ENCODE peak calls at places on chromosomes 5 and 9, in five cellular contexts. One of them, this sample, is unnamed.

GRCh38 chr9:124348831-124349230 is 66.4 kb downstream of the PSMB7 start:
- DNase-seq in tibial artery: peak
- DNase-seq in A549: no peak
- DNase-seq in choroid plexus epithelial cell: no peak
- DNase-seq in AG10803: no peak
- DNase-seq in this sample: peak

GRCh38 chr9:137163101-137163661 is 6.7 kb downstream of the LRRC26 start:
- DNase-seq in AG10803: no peak
- DNase-seq in A549: no peak
- DNase-seq in choroid plexus epithelial cell: peak
- DNase-seq in tibial artery: no peak
- DNase-seq in this sample: peak

GRCh38 chr9:96169488-96169887 is 132.5 kb downstream of the HSD17B3 start:
- DNase-seq in tibial artery: peak
- DNase-seq in AG10803: peak
- DNase-seq in A549: peak
- DNase-seq in choroid plexus epithelial cell: peak
- DNase-seq in this sample: peak

GRCh38 chr9:31335529-31336234 is 1048.8 kb upstream of the ACO1 start:
- DNase-seq in AG10803: no peak
- DNase-seq in choroid plexus epithelial cell: no peak
- DNase-seq in A549: no peak
- DNase-seq in tibial artery: no peak
- DNase-seq in this sample: no peak

GRCh38 chr5:11302663-11303062 is 541.6 kb upstream of the DAP start:
- DNase-seq in AG10803: no peak
- DNase-seq in A549: no peak
- DNase-seq in choroid plexus epithelial cell: no peak
- DNase-seq in tibial artery: no peak
- DNase-seq in this sample: peak

GRCh38 chr5:17803976-17804375 is 169.7 kb downstream of the TAF11L14 start:
- DNase-seq in tibial artery: no peak
- DNase-seq in AG10803: no peak
- DNase-seq in choroid plexus epithelial cell: peak
- DNase-seq in A549: no peak
- DNase-seq in this sample: no peak

GRCh38 chr5:40481226-40481625 is 198.5 kb upstream of the PTGER4 start:
- DNase-seq in tibial artery: no peak
- DNase-seq in AG10803: no peak
- DNase-seq in A549: no peak
- DNase-seq in choroid plexus epithelial cell: no peak
- DNase-seq in this sample: no peak

GRCh38 chr9:123757960-123758359 is 172.0 kb downstream of the DENND1A start:
- DNase-seq in AG10803: no peak
- DNase-seq in A549: no peak
- DNase-seq in choroid plexus epithelial cell: no peak
- DNase-seq in tibial artery: no peak
- DNase-seq in this sample: no peak

GRCh38 chr5:160315968-160316367 is 3.6 kb upstream of the CCNJL start:
- DNase-seq in AG10803: peak
- DNase-seq in tibial artery: no peak
- DNase-seq in A549: peak
- DNase-seq in choroid plexus epithelial cell: peak
- DNase-seq in this sample: no peak

GRCh38 chr9:100011062-100011681 is 87.6 kb downstream of the ERP44 start:
- DNase-seq in AG10803: peak
- DNase-seq in A549: peak
- DNase-seq in choroid plexus epithelial cell: peak
- DNase-seq in tibial artery: no peak
- DNase-seq in this sample: peak

GRCh38 chr5:163695817-163696216 is 190.4 kb downstream of the MAT2B start:
- DNase-seq in AG10803: no peak
- DNase-seq in choroid plexus epithelial cell: no peak
- DNase-seq in tibial artery: no peak
- DNase-seq in A549: no peak
- DNase-seq in this sample: no peak

GRCh38 chr9:115615821-115616665 is 498.1 kb upstream of the TNC start:
- DNase-seq in AG10803: peak
- DNase-seq in tibial artery: no peak
- DNase-seq in A549: peak
- DNase-seq in choroid plexus epithelial cell: peak
- DNase-seq in this sample: peak

GRCh38 chr5:6436715-6437340 is 11.8 kb upstream of the UBE2QL1 start:
- DNase-seq in choroid plexus epithelial cell: peak
- DNase-seq in A549: no peak
- DNase-seq in AG10803: peak
- DNase-seq in tibial artery: no peak
- DNase-seq in this sample: no peak

GRCh38 chr9:84751921-84752320 is 82.4 kb downstream of the NTRK2 start:
- DNase-seq in tibial artery: no peak
- DNase-seq in choroid plexus epithelial cell: no peak
- DNase-seq in A549: no peak
- DNase-seq in AG10803: no peak
- DNase-seq in this sample: no peak

GRCh38 chr9:127185931-127186781 is 63.7 kb upstream of the ANGPTL2 start:
- DNase-seq in tibial artery: peak
- DNase-seq in choroid plexus epithelial cell: peak
- DNase-seq in A549: no peak
- DNase-seq in AG10803: peak
- DNase-seq in this sample: peak

GRCh38 chr5:15601274-15601673 is 101.3 kb downstream of the FBXL7 start:
- DNase-seq in tibial artery: no peak
- DNase-seq in A549: no peak
- DNase-seq in choroid plexus epithelial cell: peak
- DNase-seq in AG10803: peak
- DNase-seq in this sample: no peak

GRCh38 chr5:88830567-88830966 is 52.4 kb downstream of the MEF2C start:
- DNase-seq in choroid plexus epithelial cell: no peak
- DNase-seq in A549: no peak
- DNase-seq in AG10803: peak
- DNase-seq in tibial artery: no peak
- DNase-seq in this sample: no peak

GRCh38 chr9:124725068-124725452 is 46.1 kb downstream of the NR6A1 start:
- DNase-seq in AG10803: no peak
- DNase-seq in choroid plexus epithelial cell: no peak
- DNase-seq in tibial artery: no peak
- DNase-seq in A549: no peak
- DNase-seq in this sample: no peak

GRCh38 chr5:57102905-57103255 is 71.0 kb upstream of the GPBP1 start:
- DNase-seq in A549: peak
- DNase-seq in tibial artery: no peak
- DNase-seq in AG10803: no peak
- DNase-seq in choroid plexus epithelial cell: no peak
- DNase-seq in this sample: peak

GRCh38 chr9:132768932-132769894 is 98.9 kb downstream of the GTF3C4 start:
- DNase-seq in AG10803: peak
- DNase-seq in tibial artery: peak
- DNase-seq in A549: peak
- DNase-seq in choroid plexus epithelial cell: peak
- DNase-seq in this sample: peak

GRCh38 chr9:117178596-117179111 is 236.2 kb downstream of the ASTN2 start:
- DNase-seq in tibial artery: no peak
- DNase-seq in choroid plexus epithelial cell: peak
- DNase-seq in AG10803: no peak
- DNase-seq in A549: no peak
- DNase-seq in this sample: no peak

GRCh38 chr9:21205204-21205603 is 1.7 kb downstream of the IFNA10 start:
- DNase-seq in AG10803: no peak
- DNase-seq in A549: no peak
- DNase-seq in tibial artery: no peak
- DNase-seq in choroid plexus epithelial cell: no peak
- DNase-seq in this sample: no peak

GRCh38 chr5:95043234-95043633 is 241.7 kb downstream of the MCTP1 start:
- DNase-seq in choroid plexus epithelial cell: peak
- DNase-seq in A549: no peak
- DNase-seq in tibial artery: peak
- DNase-seq in AG10803: no peak
- DNase-seq in this sample: no peak

GRCh38 chr5:110754181-110754580 is 15.4 kb downstream of the SLC25A46 start:
- DNase-seq in A549: no peak
- DNase-seq in tibial artery: no peak
- DNase-seq in AG10803: no peak
- DNase-seq in choroid plexus epithelial cell: no peak
- DNase-seq in this sample: no peak

GRCh38 chr9:135478858-135479468 is 619 bp upstream of the PPP1R26 start:
- DNase-seq in tibial artery: peak
- DNase-seq in A549: peak
- DNase-seq in choroid plexus epithelial cell: no peak
- DNase-seq in AG10803: peak
- DNase-seq in this sample: peak

GRCh38 chr5:79396265-79396664 is 117.7 kb downstream of the HOMER1 start:
- DNase-seq in A549: no peak
- DNase-seq in AG10803: peak
- DNase-seq in tibial artery: no peak
- DNase-seq in choroid plexus epithelial cell: peak
- DNase-seq in this sample: no peak

GRCh38 chr5:40027395-40027794 is 602.6 kb upstream of the DAB2 start:
- DNase-seq in choroid plexus epithelial cell: no peak
- DNase-seq in tibial artery: no peak
- DNase-seq in A549: no peak
- DNase-seq in AG10803: no peak
- DNase-seq in this sample: no peak

GRCh38 chr9:127187231-127187956 is 65.0 kb upstream of the ANGPTL2 start:
- DNase-seq in tibial artery: peak
- DNase-seq in A549: peak
- DNase-seq in choroid plexus epithelial cell: peak
- DNase-seq in AG10803: peak
- DNase-seq in this sample: peak

GRCh38 chr5:112086740-112087139 is 329.7 kb upstream of the NREP start:
- DNase-seq in choroid plexus epithelial cell: no peak
- DNase-seq in AG10803: no peak
- DNase-seq in tibial artery: no peak
- DNase-seq in A549: no peak
- DNase-seq in this sample: no peak

GRCh38 chr5:116361171-116361967 is 213.3 kb downstream of the SEMA6A start:
- DNase-seq in tibial artery: no peak
- DNase-seq in AG10803: peak
- DNase-seq in A549: no peak
- DNase-seq in choroid plexus epithelial cell: peak
- DNase-seq in this sample: peak
- TF ChIP-seq CTCF in tibial artery: no peak
- TF ChIP-seq CTCF in AG10803: no peak
- TF ChIP-seq CTCF in A549: no peak
- TF ChIP-seq CTCF in choroid plexus epithelial cell: peak
- TF ChIP-seq CTCF in this sample: no peak

GRCh38 chr9:26747611-26748010 is 145.0 kb downstream of the CAAP1 start:
- DNase-seq in choroid plexus epithelial cell: no peak
- DNase-seq in tibial artery: no peak
- DNase-seq in A549: no peak
- DNase-seq in AG10803: no peak
- DNase-seq in this sample: no peak

GRCh38 chr9:26746357-26747072 is 146.1 kb downstream of the CAAP1 start:
- DNase-seq in tibial artery: no peak
- DNase-seq in AG10803: no peak
- DNase-seq in A549: peak
- DNase-seq in choroid plexus epithelial cell: peak
- DNase-seq in this sample: no peak

GRCh38 chr9:26750126-26750525 is 142.5 kb downstream of the CAAP1 start:
- DNase-seq in A549: no peak
- DNase-seq in tibial artery: no peak
- DNase-seq in choroid plexus epithelial cell: no peak
- DNase-seq in AG10803: no peak
- DNase-seq in this sample: no peak

GRCh38 chr9:26745111-26745510 is 147.5 kb downstream of the CAAP1 start:
- DNase-seq in A549: no peak
- DNase-seq in AG10803: no peak
- DNase-seq in choroid plexus epithelial cell: no peak
- DNase-seq in tibial artery: no peak
- DNase-seq in this sample: no peak

GRCh38 chr9:26748449-26749058 is 144.0 kb downstream of the CAAP1 start:
- DNase-seq in tibial artery: no peak
- DNase-seq in choroid plexus epithelial cell: no peak
- DNase-seq in AG10803: no peak
- DNase-seq in A549: no peak
- DNase-seq in this sample: no peak
- TF ChIP-seq CTCF in tibial artery: no peak
- TF ChIP-seq CTCF in choroid plexus epithelial cell: peak
- TF ChIP-seq CTCF in AG10803: no peak
- TF ChIP-seq CTCF in A549: no peak
- TF ChIP-seq CTCF in this sample: no peak

GRCh38 chr5:154997746-154998145 is 15.8 kb upstream of the KIF4B start:
- DNase-seq in A549: no peak
- DNase-seq in AG10803: no peak
- DNase-seq in tibial artery: no peak
- DNase-seq in choroid plexus epithelial cell: peak
- DNase-seq in this sample: no peak

GRCh38 chr5:155001523-155001922 is 12.0 kb upstream of the KIF4B start:
- DNase-seq in A549: no peak
- DNase-seq in choroid plexus epithelial cell: no peak
- DNase-seq in tibial artery: no peak
- DNase-seq in AG10803: no peak
- DNase-seq in this sample: no peak

GRCh38 chr5:154999865-155000264 is 13.7 kb upstream of the KIF4B start:
- DNase-seq in A549: no peak
- DNase-seq in AG10803: no peak
- DNase-seq in tibial artery: no peak
- DNase-seq in choroid plexus epithelial cell: no peak
- DNase-seq in this sample: no peak

GRCh38 chr5:154993461-154993860 is 20.1 kb upstream of the KIF4B start:
- DNase-seq in tibial artery: no peak
- DNase-seq in A549: no peak
- DNase-seq in choroid plexus epithelial cell: no peak
- DNase-seq in AG10803: no peak
- DNase-seq in this sample: no peak

DNA sequence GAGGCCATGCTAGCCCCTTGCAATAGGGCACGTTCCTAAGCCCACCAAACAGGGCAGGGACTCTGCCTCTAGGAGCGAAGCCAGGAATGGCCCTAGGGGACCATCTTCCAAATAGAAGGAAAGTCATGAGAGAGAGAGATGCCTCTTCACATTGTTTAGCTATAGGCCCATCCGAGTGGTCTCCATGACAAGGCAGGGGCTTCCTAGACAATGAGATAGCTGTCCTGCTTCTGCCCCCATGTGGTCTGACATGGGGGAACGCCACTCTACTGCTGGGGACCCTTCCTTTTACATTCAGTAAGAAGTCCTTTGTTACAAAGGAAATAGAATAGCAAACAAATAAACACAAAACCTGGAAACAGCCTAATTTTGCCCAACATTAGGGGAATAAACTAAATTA is 17.9 kb upstream of the KIF4B start:
- DNase-seq in tibial artery: no peak
- DNase-seq in A549: no peak
- DNase-seq in AG10803: no peak
- DNase-seq in choroid plexus epithelial cell: no peak
- DNase-seq in this sample: no peak
- TF ChIP-seq CTCF in tibial artery: no peak
- TF ChIP-seq CTCF in A549: no peak
- TF ChIP-seq CTCF in AG10803: no peak
- TF ChIP-seq CTCF in choroid plexus epithelial cell: peak
- TF ChIP-seq CTCF in this sample: no peak

DNA sequence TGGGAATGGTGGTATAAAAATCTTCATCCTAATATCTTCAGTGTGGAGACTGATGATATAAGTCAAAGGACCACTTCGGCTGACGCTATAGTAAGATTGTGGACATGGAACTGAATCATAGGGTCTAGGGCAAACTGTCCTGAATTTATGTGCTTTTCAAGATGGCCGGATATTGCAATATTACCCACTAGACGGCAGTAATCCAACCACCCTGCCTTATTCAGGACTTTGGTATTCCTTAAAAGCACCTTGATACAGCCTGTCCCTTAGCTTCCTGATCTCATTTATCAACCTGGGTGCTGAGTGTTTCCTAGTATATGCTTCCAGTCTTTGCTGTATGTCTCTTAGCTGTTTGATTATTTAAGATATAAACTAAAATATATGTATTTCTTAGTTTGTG is 71.2 kb upstream of the COX7C start:
- DNase-seq in AG10803: no peak
- DNase-seq in tibial artery: no peak
- DNase-seq in A549: no peak
- DNase-seq in choroid plexus epithelial cell: no peak
- DNase-seq in this sample: no peak
- TF ChIP-seq CTCF in AG10803: no peak
- TF ChIP-seq CTCF in tibial artery: no peak
- TF ChIP-seq CTCF in A549: no peak
- TF ChIP-seq CTCF in choroid plexus epithelial cell: no peak
- TF ChIP-seq CTCF in this sample: no peak